ENCODE peak calls at places on chromosomes 11 and 22, in four cellular contexts. One of them, this sample, is unnamed.

GRCh38 chr22:33438273-33438672 is 380.1 kb upstream of the SYN3 start:
- DNase-seq in caudate nucleus: peak; percentile 10
- DNase-seq in adrenal gland: no peak
- DNase-seq in activated T-cell treated with anti-CD3 and anti-CD28 coated beads, Interleukin-2, amount 50 U/mL, for 72 hours: no peak
- DNase-seq in this sample: peak; percentile 67

GRCh38 chr11:126160345-126161145 is 50.9 kb downstream of the RPUSD4 start:
- DNase-seq in caudate nucleus: no peak
- DNase-seq in adrenal gland: no peak
- DNase-seq in activated T-cell treated with anti-CD3 and anti-CD28 coated beads, Interleukin-2, amount 50 U/mL, for 72 hours: no peak
- DNase-seq in this sample: no peak

GRCh38 chr11:77668760-77669159 is 31.2 kb upstream of the CLNS1A start:
- DNase-seq in caudate nucleus: no peak
- DNase-seq in adrenal gland: no peak
- DNase-seq in activated T-cell treated with anti-CD3 and anti-CD28 coated beads, Interleukin-2, amount 50 U/mL, for 72 hours: no peak
- DNase-seq in this sample: no peak

GRCh38 chr22:32866953-32867352 is 65.4 kb downstream of the TIMP3 start:
- DNase-seq in caudate nucleus: no peak
- DNase-seq in adrenal gland: no peak
- DNase-seq in activated T-cell treated with anti-CD3 and anti-CD28 coated beads, Interleukin-2, amount 50 U/mL, for 72 hours: no peak
- DNase-seq in this sample: no peak

GRCh38 chr11:61266602-61267001 is 25.6 kb downstream of the PGA5 start:
- DNase-seq in caudate nucleus: no peak
- DNase-seq in adrenal gland: no peak
- DNase-seq in activated T-cell treated with anti-CD3 and anti-CD28 coated beads, Interleukin-2, amount 50 U/mL, for 72 hours: no peak
- DNase-seq in this sample: no peak

GRCh38 chr11:2719831-2720603 is 20.2 kb upstream of the KCNQ1OT1 start:
- DNase-seq in caudate nucleus: no peak
- DNase-seq in adrenal gland: no peak
- DNase-seq in activated T-cell treated with anti-CD3 and anti-CD28 coated beads, Interleukin-2, amount 50 U/mL, for 72 hours: no peak
- DNase-seq in this sample: no peak

GRCh38 chr22:50308597-50308935 is 1.1 kb upstream of the PLXNB2 start:
- DNase-seq in caudate nucleus: peak; percentile 13
- DNase-seq in adrenal gland: peak; percentile 91
- DNase-seq in activated T-cell treated with anti-CD3 and anti-CD28 coated beads, Interleukin-2, amount 50 U/mL, for 72 hours: no peak
- DNase-seq in this sample: no peak

GRCh38 chr11:112540261-112540660 is 279.6 kb upstream of the PLET1 start:
- DNase-seq in caudate nucleus: no peak
- DNase-seq in adrenal gland: no peak
- DNase-seq in activated T-cell treated with anti-CD3 and anti-CD28 coated beads, Interleukin-2, amount 50 U/mL, for 72 hours: no peak
- DNase-seq in this sample: no peak

GRCh38 chr22:49767355-49768062 is 60.2 kb downstream of the BRD1 start:
- DNase-seq in caudate nucleus: no peak
- DNase-seq in adrenal gland: no peak
- DNase-seq in activated T-cell treated with anti-CD3 and anti-CD28 coated beads, Interleukin-2, amount 50 U/mL, for 72 hours: peak; percentile 24
- DNase-seq in this sample: peak; percentile 28

GRCh38 chr11:569273-569885 is 6.9 kb upstream of the PHRF1 start:
- DNase-seq in caudate nucleus: no peak
- DNase-seq in adrenal gland: peak; percentile 68
- DNase-seq in activated T-cell treated with anti-CD3 and anti-CD28 coated beads, Interleukin-2, amount 50 U/mL, for 72 hours: no peak
- DNase-seq in this sample: no peak

GRCh38 chr11:60625262-60625661 is 74.2 kb upstream of the MS4A8 start:
- DNase-seq in caudate nucleus: no peak
- DNase-seq in adrenal gland: peak; percentile 51
- DNase-seq in activated T-cell treated with anti-CD3 and anti-CD28 coated beads, Interleukin-2, amount 50 U/mL, for 72 hours: no peak
- DNase-seq in this sample: no peak

GRCh38 chr22:44293034-44293433 is 19.7 kb downstream of the SHISAL1 start:
- DNase-seq in caudate nucleus: peak; percentile 22
- DNase-seq in adrenal gland: no peak
- DNase-seq in activated T-cell treated with anti-CD3 and anti-CD28 coated beads, Interleukin-2, amount 50 U/mL, for 72 hours: no peak
- DNase-seq in this sample: no peak